ENCODE peak calls at places on chromosomes 11 and 22, in seven cellular contexts. K is spleen, X is H9, I is neural progenitor cell, P is mammary epithelial cell, J is uterus, A is upper lobe of right lung. S is an unnamed sample.
A peak's percentile ranks its signal among the peaks of the same experiment; 100 is the strongest.

GRCh38 chr11:2693851-2694261 is 5.9 kb downstream of the KCNQ1OT1 start:
- DNase-seq in K (peak; percentile 64), X (peak; percentile 71), I (no peak), P (no peak), J (no peak), A (no peak), S (no peak)

GRCh38 chr11:62905286-62905685 is 15.9 kb downstream of the CHRM1 start:
- DNase-seq in K (no peak), X (no peak), I (no peak), P (no peak), J (no peak), A (no peak), S (no peak)

GRCh38 chr22:28222066-28222465 is 303.0 kb upstream of the PITPNB start:
- DNase-seq in K (no peak), X (no peak), I (no peak), P (no peak), J (no peak), A (no peak), S (no peak)

GRCh38 chr22:22026157-22026831 is 43.7 kb upstream of the TOP3B start:
- DNase-seq in K (no peak), X (no peak), I (no peak), P (no peak), J (no peak), A (no peak), S (no peak)

GRCh38 chr11:93085097-93085496 is 112.7 kb downstream of the SLC36A4 start:
- DNase-seq in K (no peak), X (no peak), I (no peak), P (peak; percentile 61), J (no peak), A (no peak), S (no peak)

GRCh38 chr11:42524534-42525227 is 787.1 kb upstream of the API5 start:
- DNase-seq in K (no peak), X (peak; percentile 81), I (peak; percentile 84), P (peak; percentile 52), J (peak; percentile 13), A (no peak), S (peak; percentile 59)

GRCh38 chr22:36362819-36363377 is 24.9 kb downstream of the MYH9 start:
- DNase-seq in K (no peak), X (no peak), I (no peak), P (peak; percentile 70), J (no peak), A (no peak), S (no peak)

GRCh38 chr11:130625907-130626306 is 177.5 kb downstream of the ADAMTS15 start:
- DNase-seq in K (no peak), X (no peak), I (no peak), P (no peak), J (no peak), A (no peak), S (no peak)

GRCh38 chr11:73199446-73199845 is 18.6 kb upstream of the P2RY2 start:
- DNase-seq in K (no peak), X (no peak), I (no peak), P (no peak), J (no peak), A (no peak), S (no peak)

GRCh38 chr22:40853961-40854360 is 2.5 kb downstream of the ST13 start:
- DNase-seq in K (no peak), X (no peak), I (no peak), P (peak; percentile 6), J (no peak), A (no peak), S (peak; percentile 4)

GRCh38 chr11:99739464-99740089 is 718.8 kb downstream of the CNTN5 start:
- DNase-seq in K (no peak), X (no peak), I (peak; percentile 59), P (peak; percentile 1), J (no peak), A (no peak), S (peak; percentile 18)

GRCh38 chr22:30873661-30874060 is 94.9 kb downstream of the MORC2 start:
- DNase-seq in K (peak; percentile 52), X (no peak), I (no peak), P (no peak), J (no peak), A (no peak), S (no peak)

GRCh38 chr11:3808846-3809623 is 675 bp downstream of the PGAP2 start:
- DNase-seq in K (no peak), X (peak; percentile 51), I (peak; percentile 27), P (peak; percentile 70), J (no peak), A (no peak), S (peak; percentile 53)

GRCh38 chr22:27252282-27253049 is 549.1 kb downstream of the MN1 start:
- DNase-seq in K (no peak), X (no peak), I (no peak), P (peak; percentile 75), J (peak; percentile 67), A (no peak), S (peak; percentile 77)

GRCh38 chr11:26573896-26574295 is 1.8 kb upstream of the MUC15 start:
- DNase-seq in K (no peak), X (no peak), I (no peak), P (no peak), J (no peak), A (no peak), S (no peak)

GRCh38 chr11:26571861-26572654 is at the start of gene MUC15:
- DNase-seq in K (no peak), X (no peak), I (no peak), P (no peak), J (no peak), A (no peak), S (peak; percentile 54)

GRCh38 chr11:26572770-26573402 is 823 bp upstream of the MUC15 start:
- DNase-seq in K (no peak), X (no peak), I (peak; percentile 14), P (no peak), J (no peak), A (no peak), S (peak; percentile 10)

DNA sequence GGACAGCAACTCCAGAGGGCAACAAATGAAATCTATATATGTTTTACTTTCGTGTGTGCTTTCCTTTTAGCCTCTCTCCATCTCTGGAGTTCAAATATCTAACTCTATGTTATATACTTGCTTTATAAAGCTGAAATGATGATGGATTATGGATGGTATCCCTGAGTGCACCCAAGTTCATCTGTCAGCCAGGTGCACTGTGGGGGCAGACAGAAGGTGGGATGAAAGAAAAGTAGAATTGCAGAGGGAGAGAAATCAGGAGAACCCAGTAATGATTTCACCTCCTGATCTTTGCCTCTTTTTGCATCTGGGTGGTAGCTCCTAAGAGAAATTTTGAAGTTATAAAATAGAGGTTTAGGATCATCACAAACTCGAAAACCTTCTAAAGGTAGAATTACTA is 2.4 kb downstream of the MUC15 start:
- DNase-seq in K (no peak), X (no peak), I (no peak), P (no peak), J (no peak), A (no peak), S (no peak)
- H3K4me1 ChIP-seq in K (no peaks in the 10 kb centered on the region), X (no peaks in the 10 kb centered on the region), I (no peaks in the 10 kb centered on the region), P (peaks cover 4% of the 10 kb centered on the region), J (no peaks in the 10 kb centered on the region), A (no peaks in the 10 kb centered on the region), S (peaks cover 18% of the 10 kb centered on the region)

DNA sequence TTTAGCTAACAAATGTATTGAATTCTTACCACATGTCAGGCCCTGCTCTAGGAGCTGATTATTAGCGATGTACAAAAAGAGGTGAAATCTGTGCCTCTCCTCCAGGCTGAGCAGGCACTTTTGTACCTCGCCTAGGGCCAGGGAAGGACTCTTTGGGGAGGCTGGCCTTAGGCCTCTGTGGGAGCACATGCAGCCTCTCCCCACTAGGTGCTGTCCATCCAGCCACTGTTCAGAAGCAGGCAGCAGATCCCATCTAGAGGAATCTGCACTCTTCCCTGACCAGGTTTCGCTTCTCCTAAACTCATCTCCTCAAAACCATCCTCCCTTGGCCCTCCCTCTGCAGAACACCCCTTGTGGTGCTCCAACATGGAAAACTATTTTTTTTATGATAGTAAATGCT is 51.9 kb upstream of the WT1 start:
- DNase-seq in K (no peak), X (peak; percentile 57), I (peak; percentile 45), P (no peak), J (no peak), A (no peak), S (no peak)
- TF ChIP-seq CTCF in K (no peak), X (peak; percentile 52), I (peak; percentile 43), P (peak; percentile 23), J (no peak), A (no peak), S (no peak)

GRCh38 chr11:103898577-103899336 is 137.7 kb upstream of the DDI1 start:
- DNase-seq in K (no peak), X (no peak), I (no peak), P (no peak), J (no peak), A (no peak), S (no peak)

GRCh38 chr11:103904324-103904667 is 132.1 kb upstream of the DDI1 start:
- DNase-seq in K (no peak), X (no peak), I (no peak), P (no peak), J (no peak), A (no peak), S (no peak)

GRCh38 chr11:103903621-103904323 is 132.7 kb upstream of the DDI1 start:
- DNase-seq in K (no peak), X (no peak), I (no peak), P (no peak), J (no peak), A (no peak), S (no peak)

GRCh38 chr11:103903005-103903404 is 133.4 kb upstream of the DDI1 start:
- DNase-seq in K (no peak), X (no peak), I (no peak), P (no peak), J (no peak), A (no peak), S (no peak)

DNA sequence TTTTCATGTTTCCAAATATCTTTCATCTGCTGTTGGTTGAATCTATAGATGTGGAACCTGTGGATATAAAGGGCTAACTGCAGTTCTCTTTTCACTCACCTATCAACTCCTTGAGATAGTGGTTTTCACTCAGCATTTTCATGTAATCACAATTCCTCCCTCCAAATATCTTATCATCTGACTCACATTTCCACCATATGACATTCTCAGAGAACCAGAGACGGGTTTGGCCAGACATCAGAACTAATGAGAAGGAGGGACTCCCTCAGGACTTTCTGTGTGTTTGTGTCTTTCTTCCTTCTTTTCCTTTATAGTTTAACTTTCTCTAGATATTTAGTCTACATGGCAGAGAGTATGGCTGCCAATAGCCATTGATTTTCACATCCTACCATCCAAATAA is 134.8 kb upstream of the DDI1 start:
- DNase-seq in K (no peak), X (no peak), I (no peak), P (no peak), J (no peak), A (no peak), S (no peak)
- H3K27ac ChIP-seq in K (no peak overlapping the region), X (no peak overlapping the region), I (no peak overlapping the region), P (no peak overlapping the region), J (no peak overlapping the region), A (no peak overlapping the region), S (no peak overlapping the region)

GRCh38 chr22:46542011-46542985 is 4.9 kb upstream of the CELSR1 start:
- DNase-seq in K (peak; percentile 93), X (peak; percentile 91), I (peak; percentile 87), P (peak; percentile 61), J (peak; percentile 60), A (peak; percentile 90), S (peak; percentile 61)

GRCh38 chr22:46537946-46538815 is 761 bp upstream of the CELSR1 start:
- DNase-seq in K (no peak), X (peak; percentile 61), I (peak; percentile 79), P (peak; percentile 66), J (no peak), A (peak; percentile 83), S (peak; percentile 46)

GRCh38 chr22:46539169-46539568 is 1.7 kb upstream of the CELSR1 start:
- DNase-seq in K (no peak), X (no peak), I (no peak), P (peak; percentile 75), J (no peak), A (peak; percentile 82), S (no peak)

GRCh38 chr22:46538816-46539163 is 1.4 kb upstream of the CELSR1 start:
- DNase-seq in K (no peak), X (no peak), I (no peak), P (peak; percentile 78), J (no peak), A (peak; percentile 83), S (no peak)

GRCh38 chr22:46541536-46541935 is 4.1 kb upstream of the CELSR1 start:
- DNase-seq in K (no peak), X (no peak), I (no peak), P (no peak), J (no peak), A (no peak), S (no peak)
- H3K4me1 ChIP-seq in K (peaks cover 27% of the 10 kb centered on the region), X (no peaks in the 10 kb centered on the region), I (peaks cover 9% of the 10 kb centered on the region), P (peaks cover 41% of the 10 kb centered on the region), J (no peaks in the 10 kb centered on the region), A (peaks cover 36% of the 10 kb centered on the region), S (peaks cover 12% of the 10 kb centered on the region)